ENCODE peak calls at places on chromosomes 2 and 18, in seven cellular contexts. E, M, Z, J, V, I and Y are unnamed samples.

GRCh38 chr2:171404258-171404657 is 29.5 kb downstream of the METTL8 start:
- DNase-seq in J (no peak), V (no peak), I (peak; percentile 46), Z (peak; percentile 64), M (no peak), E (no peak), Y (no peak)

GRCh38 chr18:35085450-35086032 is 44.3 kb downstream of the MAPRE2 start:
- DNase-seq in E (peak; percentile 63), Z (no peak), J (no peak), I (peak; percentile 82), V (no peak), M (no peak), Y (no peak)

GRCh38 chr2:189698020-189698887 is 23.8 kb downstream of the ANKAR start:
- DNase-seq in V (peak; percentile 44), Z (peak; percentile 41), E (peak; percentile 26), I (peak; percentile 67), J (no peak), M (peak; percentile 35), Y (no peak)

GRCh38 chr2:28695245-28695647 is 56.4 kb upstream of the PPP1CB start:
- DNase-seq in J (no peak), I (no peak), M (no peak), V (no peak), Z (no peak), E (no peak), Y (no peak)

GRCh38 chr18:79869591-79870368 is 72.0 kb downstream of the KCNG2 start:
- DNase-seq in J (no peak), I (no peak), Z (no peak), M (no peak), E (no peak), V (no peak), Y (no peak)

GRCh38 chr18:48031011-48031480 is 100.6 kb upstream of the SMAD2 start:
- DNase-seq in E (peak; percentile 84), V (peak; percentile 9), Z (peak; percentile 51), M (peak; percentile 40), I (peak; percentile 48), J (no peak), Y (peak; percentile 50)

GRCh38 chr2:88638743-88639142 is 11.5 kb upstream of the EIF2AK3 start:
- DNase-seq in I (no peak), M (no peak), J (no peak), E (no peak), Z (no peak), V (no peak), Y (no peak)

GRCh38 chr2:62561586-62561985 is 55.6 kb upstream of the TMEM17 start:
- DNase-seq in M (no peak), E (no peak), I (no peak), Z (no peak), J (no peak), V (no peak), Y (no peak)

GRCh38 chr18:56168049-56168781 is 470.2 kb downstream of the TXNL1 start:
- DNase-seq in I (no peak), M (no peak), V (peak; percentile 31), Z (no peak), E (no peak), J (no peak), Y (peak; percentile 55)

GRCh38 chr18:79395761-79396404 is at the start of gene NFATC1:
- DNase-seq in Z (no peak), V (no peak), J (no peak), M (peak; percentile 72), E (no peak), I (no peak), Y (peak; percentile 42)

GRCh38 chr18:29003194-29003593 is 826.3 kb upstream of the CDH2 start:
- DNase-seq in V (no peak), J (no peak), M (no peak), Z (no peak), I (no peak), E (no peak), Y (no peak)

GRCh38 chr18:31965331-31965970 is 22.5 kb upstream of the TRAPPC8 start:
- DNase-seq in M (no peak), J (no peak), I (no peak), E (no peak), Z (no peak), V (no peak), Y (no peak)

GRCh38 chr2:20190862-20191713 is 33.8 kb downstream of the SDC1 start:
- DNase-seq in I (peak; percentile 61), E (no peak), V (peak; percentile 79), M (no peak), J (no peak), Z (no peak), Y (peak; percentile 46)

GRCh38 chr2:71067567-71068217 is 756 bp upstream of the NAGK start:
- DNase-seq in J (no peak), Z (no peak), V (no peak), E (no peak), I (no peak), M (no peak), Y (no peak)

GRCh38 chr2:241636983-241637232 is at the start of gene THAP4:
- DNase-seq in E (peak; percentile 94), Z (no peak), V (no peak), I (no peak), M (peak; percentile 77), J (no peak), Y (no peak)

GRCh38 chr2:223613017-223613950 is 11.1 kb upstream of the SCG2 start:
- DNase-seq in I (peak; percentile 45), M (peak; percentile 21), E (peak; percentile 69), Z (peak; percentile 89), J (no peak), V (peak; percentile 60), Y (peak; percentile 67)

GRCh38 chr2:44930274-44930826 is 11.2 kb upstream of the SIX3 start:
- DNase-seq in Z (no peak), J (no peak), E (no peak), V (no peak), M (no peak), I (no peak), Y (no peak)

GRCh38 chr18:58570360-58571064 is 58.4 kb downstream of the ALPK2 start:
- DNase-seq in Z (no peak), E (no peak), M (no peak), I (no peak), V (no peak), J (no peak), Y (no peak)

GRCh38 chr2:46091004-46091403 is 206.2 kb upstream of the EPAS1 start:
- DNase-seq in E (peak; percentile 35), I (no peak), V (no peak), J (no peak), M (no peak), Z (no peak), Y (no peak)

DNA sequence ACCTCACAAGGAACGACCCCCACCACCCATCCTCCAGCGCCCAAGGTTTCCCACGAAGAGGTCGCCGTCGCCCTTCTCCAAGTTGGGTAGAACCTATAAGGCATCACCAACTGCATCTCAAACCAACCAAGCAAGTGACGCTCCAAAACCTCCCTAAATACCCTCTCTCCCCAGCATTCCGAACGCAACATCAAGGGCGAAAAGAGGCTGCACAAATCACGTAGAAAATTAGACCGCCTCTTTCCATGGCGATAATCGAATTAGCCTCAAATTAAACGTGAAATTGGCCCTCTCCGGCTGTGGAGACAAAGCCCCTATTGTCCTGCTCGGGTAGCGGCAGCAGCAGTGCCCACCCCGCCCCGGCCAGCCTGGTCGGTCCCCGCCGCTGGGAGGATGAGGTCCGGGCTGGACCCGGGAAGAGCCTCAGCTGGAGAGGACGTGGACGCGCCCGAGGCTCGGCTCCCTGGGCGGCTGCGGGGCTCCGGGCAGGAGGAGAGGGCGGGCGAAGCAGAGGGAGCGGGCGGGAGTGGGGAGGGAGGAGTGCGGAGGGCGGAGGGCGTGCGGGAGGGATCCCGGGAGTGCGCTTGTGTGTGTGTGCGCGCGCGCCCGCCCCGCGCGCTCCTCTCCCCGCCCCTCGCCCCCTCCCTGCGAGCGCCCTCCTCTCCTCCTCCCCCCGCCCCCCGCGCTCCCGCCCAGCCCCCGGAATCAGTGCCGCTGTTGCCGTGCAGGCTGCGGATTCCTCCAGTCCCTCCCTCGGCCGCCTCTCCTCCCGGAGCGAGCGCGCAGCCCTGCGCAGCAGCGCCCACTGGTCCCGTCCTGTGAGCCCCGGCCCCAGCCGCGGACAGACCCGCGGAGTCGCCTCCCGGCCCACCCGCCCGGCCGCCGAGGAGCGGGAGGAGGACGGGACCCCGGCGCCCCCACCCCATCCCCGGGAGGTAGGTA is at the start of gene SPTBN1:
- DNase-seq in I (peak; percentile 87), E (peak; percentile 97), J (no peak), M (peak; percentile 61), V (peak; percentile 70), Z (peak; percentile 61), Y (peak; percentile 72)
- TF ChIP-seq YY1 in I (peak; percentile 52), E (no peak), J (no peak), M (no peak), V (peak; percentile 13), Z (no peak), Y (no peak)

DNA sequence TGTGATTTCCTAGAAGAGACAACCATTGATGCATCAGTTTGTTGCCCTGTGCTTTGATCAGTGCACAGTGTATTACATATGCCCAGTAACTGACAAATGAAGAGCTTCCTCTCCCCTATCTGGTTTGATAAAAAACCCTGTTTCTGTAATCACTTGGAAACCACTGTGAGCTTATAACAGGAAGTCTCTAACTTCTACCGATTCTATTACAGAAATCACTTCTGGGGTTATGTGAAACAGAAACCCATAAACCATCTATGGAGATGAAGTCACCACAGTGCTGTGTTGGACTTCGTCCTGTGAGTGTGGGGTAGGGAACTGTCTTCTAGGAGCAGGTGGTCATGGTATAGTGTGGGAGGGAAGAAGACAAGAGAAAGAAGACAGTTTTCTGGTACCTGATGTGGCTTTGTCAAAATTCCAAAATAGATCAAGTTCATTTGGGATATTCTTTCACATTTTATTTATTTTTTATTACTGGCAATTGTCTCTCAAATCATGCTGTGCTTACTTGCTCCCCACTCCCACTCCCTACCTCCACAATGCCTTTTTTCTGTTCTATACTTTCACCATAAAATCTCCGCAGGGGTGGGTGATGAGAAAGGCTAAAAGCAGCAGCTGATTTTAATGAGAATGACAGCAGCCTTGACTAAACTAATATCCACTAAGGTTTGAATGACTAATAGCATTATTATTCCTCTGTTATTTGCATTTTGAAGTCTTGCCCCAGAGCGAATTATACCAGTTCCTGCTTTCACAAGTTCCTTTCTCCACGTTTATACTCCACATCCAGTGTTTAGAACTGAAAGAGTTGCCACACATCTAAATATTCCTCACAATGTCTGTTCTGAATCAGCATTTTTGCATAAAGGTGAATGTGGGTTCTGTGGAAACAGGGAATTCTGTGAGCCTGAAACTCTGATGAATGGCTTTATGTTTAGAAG is 41.7 kb upstream of the RND3 start:
- DNase-seq in M (no peak), Z (no peak), E (no peak), I (no peak), V (no peak), J (peak; percentile 45), Y (peak; percentile 11)
- H3K4me3 ChIP-seq in M (no peak overlapping the region), Z (no peak overlapping the region), E (no peak overlapping the region), I (no peak overlapping the region), V (peak overlapping the region; percentile 13), J (no peak overlapping the region), Y (no peak overlapping the region)

GRCh38 chr2:219119422-219120043 is 41.1 kb downstream of the NHEJ1 start:
- DNase-seq in Z (peak; percentile 27), J (peak; percentile 5), M (peak; percentile 56), V (no peak), I (peak; percentile 62), E (peak; percentile 77), Y (peak; percentile 46)
- H3K4me1 ChIP-seq in Z (peaks cover 7% of the 10 kb centered on the region), J (no peaks in the 10 kb centered on the region), M (peaks cover 8% of the 10 kb centered on the region), V (no peaks in the 10 kb centered on the region), I (peaks cover 69% of the 10 kb centered on the region), E (no peaks in the 10 kb centered on the region), Y (peaks cover 2% of the 10 kb centered on the region)

DNA sequence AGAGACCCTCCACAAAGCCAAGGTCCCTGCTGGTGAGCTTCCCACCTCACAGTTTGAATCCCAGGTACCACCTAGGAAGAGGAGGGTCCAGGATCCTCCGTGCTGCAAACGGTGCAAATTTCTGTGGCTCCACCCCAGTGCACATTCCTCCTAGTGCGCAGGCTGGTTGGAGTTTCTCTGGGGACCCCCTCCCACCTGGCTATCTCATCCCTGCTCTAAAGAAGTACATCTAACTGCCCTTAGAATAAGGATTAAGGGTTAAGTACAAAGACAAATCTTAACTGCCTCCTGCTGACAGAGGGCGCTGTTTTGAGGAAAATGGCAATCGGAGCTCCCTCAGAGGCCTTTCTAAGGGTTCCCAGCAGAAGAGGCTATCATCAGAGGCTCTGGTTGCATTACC is 109.6 kb upstream of the FSIP2 start:
- DNase-seq in J (no peak), I (peak; percentile 43), Z (peak; percentile 29), V (peak; percentile 54), E (no peak), M (no peak), Y (peak; percentile 27)
- TF ChIP-seq YY1 in J (no peak), I (no peak), Z (no peak), V (no peak), E (no peak), M (no peak), Y (no peak)